ENCODE peak calls at places on chromosomes 11 and 22, in eight cellular contexts. N, H, L, G, K, D, J and I are unnamed samples.

GRCh38 chr11:59992420-59992819 is 24.6 kb upstream of the OOSP4B start:
- DNase-seq in N (no peak), J (no peak), G (no peak), D (no peak), H (no peak), K (no peak), L (no peak), I (no peak)

GRCh38 chr22:25127274-25127673 is 72.4 kb upstream of the CRYBB3 start:
- DNase-seq in J (no peak), K (no peak), D (no peak), G (no peak), L (no peak), N (no peak), H (no peak), I (no peak)

GRCh38 chr11:130813196-130813595 is 103.1 kb downstream of the SNX19 start:
- DNase-seq in N (no peak), G (no peak), J (no peak), D (no peak), L (no peak), H (no peak), K (no peak), I (no peak)

GRCh38 chr11:115874843-115875242 is 370.6 kb upstream of the CADM1 start:
- DNase-seq in D (no peak), K (no peak), H (no peak), G (no peak), J (no peak), L (no peak), N (no peak), I (no peak)

GRCh38 chr22:40128989-40129388 is 48.7 kb upstream of the TNRC6B start:
- DNase-seq in L (no peak), H (no peak), K (no peak), D (no peak), G (no peak), J (no peak), N (no peak), I (no peak)

GRCh38 chr22:18966748-18967147 is 30.7 kb upstream of the PRODH start:
- DNase-seq in J (no peak), H (no peak), L (no peak), D (no peak), K (no peak), N (no peak), G (no peak), I (no peak)

GRCh38 chr11:120626791-120627190 is 115.2 kb downstream of the GRIK4 start:
- DNase-seq in G (no peak), D (no peak), K (no peak), N (no peak), L (no peak), J (no peak), H (no peak), I (no peak)

GRCh38 chr11:25928076-25928475 is 403.9 kb upstream of the ANO3 start:
- DNase-seq in G (no peak), H (no peak), L (no peak), J (no peak), N (no peak), K (no peak), D (no peak), I (no peak)

GRCh38 chr11:113994077-113994954 is 19.4 kb downstream of the HTR3A start:
- DNase-seq in L (peak), J (peak), K (peak), G (no peak), N (peak), H (no peak), D (no peak), I (no peak)

GRCh38 chr22:19811811-19812771 is 42.6 kb downstream of the GNB1L start:
- DNase-seq in L (no peak), J (no peak), D (peak), H (no peak), K (no peak), G (no peak), N (no peak), I (no peak)

GRCh38 chr11:129268371-129268770 is 76.2 kb upstream of the ARHGAP32 start:
- DNase-seq in K (no peak), G (no peak), J (no peak), L (no peak), D (no peak), H (no peak), N (no peak), I (no peak)

GRCh38 chr11:114088216-114088615 is 28.7 kb downstream of the ZBTB16 start:
- DNase-seq in K (no peak), H (no peak), N (no peak), L (no peak), J (peak), G (no peak), D (no peak), I (no peak)

GRCh38 chr11:88352139-88352538 is 14.6 kb upstream of the CTSC start:
- DNase-seq in K (no peak), H (no peak), D (no peak), J (peak), N (no peak), G (no peak), L (no peak), I (no peak)

GRCh38 chr11:86669424-86669823 is 3.0 kb downstream of the ME3 start:
- DNase-seq in G (no peak), D (no peak), K (no peak), L (no peak), N (no peak), J (no peak), H (no peak), I (no peak)

GRCh38 chr11:26929806-26930517 is 64.0 kb upstream of the FIBIN start:
- DNase-seq in J (no peak), K (no peak), D (no peak), N (no peak), L (no peak), G (no peak), H (no peak), I (no peak)

GRCh38 chr22:50665738-50666137 is 6.9 kb upstream of the SHANK3 start:
- DNase-seq in L (no peak), J (no peak), G (no peak), H (no peak), D (no peak), K (no peak), N (no peak), I (no peak)

GRCh38 chr11:125756050-125756449 is 10.0 kb downstream of the PATE1 start:
- DNase-seq in N (no peak), L (no peak), D (no peak), H (no peak), J (no peak), K (no peak), G (no peak), I (no peak)

GRCh38 chr22:36194971-36195370 is 6.6 kb downstream of the APOL4 start:
- DNase-seq in G (peak), K (no peak), D (peak), N (no peak), H (no peak), J (peak), L (no peak), I (peak)

GRCh38 chr11:16788141-16789060 is 50.0 kb downstream of the C11orf58 start:
- DNase-seq in J (peak), K (peak), N (peak), L (peak), G (no peak), D (peak), H (no peak), I (peak)

GRCh38 chr11:114116800-114117199 is 57.3 kb downstream of the ZBTB16 start:
- DNase-seq in N (no peak), G (no peak), H (no peak), J (no peak), L (no peak), K (no peak), D (no peak), I (no peak)

GRCh38 chr22:27853404-27853803 is 51.8 kb upstream of the MN1 start:
- DNase-seq in N (no peak), K (no peak), L (no peak), J (no peak), H (no peak), D (no peak), G (no peak), I (no peak)

GRCh38 chr11:44842219-44842618 is 108.5 kb downstream of the TP53I11 start:
- DNase-seq in L (no peak), H (no peak), J (peak), N (no peak), K (no peak), G (no peak), D (no peak), I (no peak)

GRCh38 chr11:119248750-119249670 is 42.9 kb downstream of the CBL start:
- DNase-seq in G (no peak), D (no peak), N (no peak), J (no peak), H (no peak), L (no peak), K (no peak), I (no peak)

GRCh38 chr11:61917357-61918109 is at the start of gene RAB3IL1:
- DNase-seq in K (no peak), N (peak), G (no peak), H (no peak), D (no peak), J (no peak), L (no peak), I (no peak)

GRCh38 chr11:103927535-103927934 is 108.9 kb upstream of the DDI1 start:
- DNase-seq in L (no peak), N (no peak), G (no peak), J (peak), H (no peak), K (no peak), D (no peak), I (no peak)

GRCh38 chr11:92941676-92942571 is 27.5 kb upstream of the MTNR1B start:
- DNase-seq in J (peak), K (peak), N (no peak), H (no peak), L (no peak), G (no peak), D (peak), I (no peak)

GRCh38 chr11:129944696-129945095 is 49.3 kb upstream of the NFRKB start:
- DNase-seq in H (no peak), L (no peak), G (no peak), N (no peak), K (no peak), D (no peak), J (no peak), I (no peak)

GRCh38 chr22:32164084-32164894 is 5.2 kb upstream of the C22orf42 start:
- DNase-seq in L (no peak), K (no peak), J (no peak), G (no peak), N (no peak), H (no peak), D (no peak), I (no peak)

GRCh38 chr11:103920449-103920848 is 116.0 kb upstream of the DDI1 start:
- DNase-seq in H (no peak), L (no peak), N (no peak), G (no peak), K (no peak), D (no peak), J (peak), I (no peak)

GRCh38 chr11:65381721-65382035 is 768 bp downstream of the SLC25A45 start:
- DNase-seq in G (peak), L (no peak), N (no peak), H (no peak), K (no peak), J (peak), D (no peak), I (no peak)

GRCh38 chr11:9153651-9154050 is 62.3 kb upstream of the SCUBE2 start:
- DNase-seq in N (no peak), D (no peak), K (no peak), L (no peak), H (no peak), G (no peak), J (no peak), I (no peak)